ENCODE peak calls at places on chromosome 11, in nine cellular contexts. H is fibroblast of mammary gland; P is GM23338; O is amniotic stem cell; N is NCI-H2029; Y is stimulated activated CD4-positive, alpha-beta T cell treated with anti-CD3 and anti-CD28 coated beads, Interleukin-1b, Interleukin-23, amount 100 ng/mL, for 1 hour; V is NCI-H2171; C is GM12891; T is suprapubic skin. K is an unnamed sample.

GRCh38 chr11:9821008-9821752 is 157.3 kb downstream of the SWAP70 start:
- DNase-seq in H (peak; percentile 69), O (no peak), C (no peak), P (no peak), N (no peak), V (no peak), Y (no peak), T (no peak), K (no peak)

GRCh38 chr11:63572026-63572688 is 9.0 kb upstream of the PLAAT2 start:
- DNase-seq in Y (no peak), O (no peak), P (no peak), T (no peak), N (no peak), C (no peak), H (no peak), V (no peak), K (no peak)

GRCh38 chr11:2804701-2805387 is 80.7 kb downstream of the CDKN1C start:
- DNase-seq in Y (no peak), H (no peak), V (no peak), C (no peak), T (peak; percentile 72), N (no peak), P (no peak), O (no peak), K (peak; percentile 9)

GRCh38 chr11:8021920-8022319 is 34.8 kb downstream of the EIF3F start:
- DNase-seq in V (no peak), O (no peak), P (no peak), T (no peak), C (no peak), H (no peak), Y (no peak), N (no peak), K (no peak)

GRCh38 chr11:121134758-121135312 is 33.8 kb downstream of the TECTA start:
- DNase-seq in C (no peak), T (no peak), P (no peak), N (no peak), Y (no peak), H (no peak), V (no peak), O (no peak), K (no peak)

GRCh38 chr11:12235549-12235944 is 125.2 kb downstream of the MICAL2 start:
- DNase-seq in O (no peak), C (no peak), T (no peak), H (peak; percentile 35), V (no peak), N (no peak), P (no peak), Y (no peak), K (no peak)

GRCh38 chr11:18706330-18707243 is 8.0 kb downstream of the TMEM86A start:
- DNase-seq in Y (no peak), O (no peak), V (peak; percentile 24), N (peak; percentile 80), H (peak; percentile 48), C (no peak), T (no peak), P (peak; percentile 88), K (peak; percentile 69)

GRCh38 chr11:11387201-11387600 is 34.2 kb upstream of the CSNK2A3 start:
- DNase-seq in Y (no peak), O (no peak), C (no peak), T (no peak), N (no peak), P (no peak), V (no peak), H (no peak), K (no peak)

GRCh38 chr11:129694538-129694937 is 121.1 kb upstream of the TMEM45B start:
- DNase-seq in V (no peak), C (no peak), P (peak; percentile 32), H (no peak), O (no peak), N (no peak), T (no peak), Y (no peak), K (peak; percentile 36)

GRCh38 chr11:77211594-77212251 is 83.7 kb downstream of the MYO7A start:
- DNase-seq in O (no peak), H (no peak), P (no peak), Y (no peak), C (peak; percentile 5), N (no peak), T (no peak), V (no peak), K (no peak)

GRCh38 chr11:36108812-36109498 is 165.1 kb downstream of the LDLRAD3 start:
- DNase-seq in V (no peak), O (no peak), T (no peak), N (no peak), C (no peak), P (no peak), Y (no peak), H (no peak), K (no peak)

GRCh38 chr11:59069082-59069481 is 17.0 kb upstream of the GLYATL1B start:
- DNase-seq in C (no peak), H (no peak), T (no peak), P (no peak), N (no peak), Y (no peak), O (no peak), V (no peak), K (no peak)

GRCh38 chr11:74744277-74744676 is 4.4 kb upstream of the RNF169 start:
- DNase-seq in N (no peak), Y (no peak), C (no peak), P (no peak), V (no peak), H (no peak), O (no peak), T (no peak), K (no peak)

GRCh38 chr11:59556883-59557205 is 45.5 kb downstream of the OR4D9 start:
- DNase-seq in H (peak; percentile 52), C (no peak), Y (no peak), V (no peak), N (no peak), P (peak; percentile 31), O (no peak), T (no peak), K (no peak)

GRCh38 chr11:3120071-3120792 is 44.9 kb downstream of the OSBPL5 start:
- DNase-seq in N (no peak), Y (no peak), O (no peak), P (no peak), T (peak; percentile 76), H (no peak), C (no peak), V (no peak), K (peak; percentile 5)

GRCh38 chr11:9455722-9456121 is 5.1 kb upstream of the ZNF143 start:
- DNase-seq in T (no peak), C (no peak), V (no peak), Y (no peak), O (no peak), N (no peak), P (no peak), H (no peak), K (no peak)

GRCh38 chr11:31819533-31820437 is 8.7 kb upstream of the PAX6 start:
- DNase-seq in P (peak; percentile 74), V (no peak), N (no peak), T (no peak), Y (no peak), O (no peak), C (no peak), H (no peak), K (peak; percentile 63)

GRCh38 chr11:90148900-90149299 is 14.4 kb downstream of the NAALAD2 start:
- DNase-seq in V (no peak), O (no peak), N (no peak), C (no peak), H (no peak), Y (no peak), T (no peak), P (no peak), K (no peak)

GRCh38 chr11:134101292-134101691 is 32.4 kb downstream of the JAM3 start:
- DNase-seq in V (no peak), P (no peak), H (peak; percentile 12), C (no peak), O (no peak), T (no peak), Y (no peak), N (no peak), K (no peak)

GRCh38 chr11:76410771-76411423 is 29.8 kb downstream of the GVQW3 start:
- DNase-seq in O (no peak), H (peak; percentile 36), N (peak; percentile 9), Y (no peak), T (no peak), P (no peak), C (no peak), V (no peak), K (no peak)

GRCh38 chr11:111539426-111540113 is 950 bp upstream of the LAYN start:
- DNase-seq in Y (no peak), N (no peak), P (no peak), O (no peak), T (no peak), H (no peak), V (peak; percentile 19), C (no peak), K (no peak)

GRCh38 chr11:64545605-64546004 is 45.4 kb upstream of the SLC22A12 start:
- DNase-seq in O (no peak), P (no peak), H (peak; percentile 79), N (no peak), C (no peak), T (no peak), V (no peak), Y (no peak), K (no peak)

GRCh38 chr11:75597636-75598035 is 35.6 kb downstream of the SERPINH1 start:
- DNase-seq in P (peak; percentile 88), V (no peak), Y (no peak), C (peak; percentile 43), T (no peak), N (no peak), O (no peak), H (peak; percentile 38), K (peak; percentile 61)

GRCh38 chr11:66889974-66890373 is 33.1 kb downstream of the LRFN4 start:
- DNase-seq in Y (no peak), C (no peak), N (no peak), T (no peak), V (no peak), P (no peak), O (no peak), H (no peak), K (no peak)

GRCh38 chr11:35812850-35813249 is 131.0 kb upstream of the LDLRAD3 start:
- DNase-seq in T (no peak), V (no peak), O (no peak), P (no peak), N (no peak), Y (no peak), H (no peak), C (no peak), K (no peak)

GRCh38 chr11:12075822-12076821 is 34.3 kb upstream of the MICAL2 start:
- DNase-seq in H (peak; percentile 100), V (no peak), Y (no peak), O (peak; percentile 97), P (no peak), N (no peak), C (no peak), T (peak; percentile 80), K (no peak)

GRCh38 chr11:66668653-66669430 is 8.8 kb downstream of the RBM4B start:
- DNase-seq in O (no peak), N (no peak), P (no peak), C (no peak), V (no peak), T (no peak), H (no peak), Y (no peak), K (no peak)

GRCh38 chr11:12377106-12377823 is at the start of gene PARVA:
- DNase-seq in H (peak; percentile 69), C (no peak), T (peak; percentile 88), Y (no peak), N (peak; percentile 30), O (peak; percentile 41), P (peak; percentile 96), V (no peak), K (peak; percentile 79)

GRCh38 chr11:46826310-46827044 is 19.6 kb downstream of the CKAP5 start:
- DNase-seq in P (peak; percentile 94), O (peak; percentile 37), H (peak; percentile 68), N (peak; percentile 78), T (peak; percentile 89), C (peak; percentile 58), V (no peak), Y (peak; percentile 45), K (peak; percentile 88)

GRCh38 chr11:117826832-117827231 is 2.3 kb upstream of the FXYD2 start:
- DNase-seq in Y (no peak), H (no peak), N (no peak), T (peak; percentile 53), O (no peak), P (no peak), C (no peak), V (no peak), K (no peak)

GRCh38 chr11:118614511-118614910 is 7.1 kb downstream of the PHLDB1 start:
- DNase-seq in P (no peak), C (no peak), O (no peak), T (peak; percentile 64), Y (no peak), N (no peak), H (no peak), V (no peak), K (no peak)

K was measured in WTC11.